ENCODE peak calls at places on chromosome 12, in four cellular contexts. A is mucosa of descending colon, Y is ascending aorta, S is tibial artery. C is an unnamed sample. For H3K4me1, the result is how much of the 10 kb centered on the place peaks cover.

GRCh38 chr12:124525455-124525854 is 42.0 kb downstream of the NCOR2 start:
- DNase-seq in A (no peak), Y (peak), S (no peak), C (no peak)

GRCh38 chr12:69987453-69988102 is 162.6 kb downstream of the MYRFL start:
- DNase-seq in A (peak), Y (peak), S (peak), C (no peak)

GRCh38 chr12:31003861-31004640 is 69.6 kb upstream of the DDX11 start:
- DNase-seq in A (no peak), Y (no peak), S (no peak), C (no peak)

GRCh38 chr12:98514984-98515367 is 414 bp upstream of the TMPO start:
- DNase-seq in A (no peak), Y (no peak), S (no peak), C (no peak)

GRCh38 chr12:112822056-112822455 is 30.5 kb downstream of the RPH3A start:
- DNase-seq in A (no peak), Y (no peak), S (no peak), C (no peak)

GRCh38 chr12:120914794-120915193 is 10.6 kb upstream of the SPPL3 start:
- DNase-seq in A (no peak), Y (no peak), S (no peak), C (no peak)

GRCh38 chr12:47236109-47236714 is 156.5 kb upstream of the AMIGO2 start:
- DNase-seq in A (no peak), Y (no peak), S (no peak), C (no peak)

GRCh38 chr12:124695861-124696260 is 128.4 kb upstream of the NCOR2 start:
- DNase-seq in A (no peak), Y (no peak), S (no peak), C (no peak)

GRCh38 chr12:749871-750270 is 2.5 kb upstream of the WNK1 start:
- DNase-seq in A (no peak), Y (no peak), S (no peak), C (no peak)

GRCh38 chr12:132783917-132784531 is 22.4 kb upstream of the ANKLE2 start:
- DNase-seq in A (peak), Y (no peak), S (peak), C (no peak)

GRCh38 chr12:84070311-84070710 is 842.3 kb downstream of the SLC6A15 start:
- DNase-seq in A (peak), Y (peak), S (peak), C (no peak)

GRCh38 chr12:89383235-89384049 is 31.1 kb upstream of the DUSP6 start:
- DNase-seq in A (no peak), Y (no peak), S (no peak), C (no peak)

GRCh38 chr12:5718073-5718472 is 227.0 kb downstream of the ANO2 start:
- DNase-seq in A (no peak), Y (no peak), S (no peak), C (no peak)

GRCh38 chr12:27178723-27179398 is 65.2 kb upstream of the STK38L start:
- DNase-seq in A (no peak), Y (no peak), S (no peak), C (no peak)

GRCh38 chr12:49967042-49967776 is 5.5 kb downstream of the AQP5 start:
- DNase-seq in A (peak), Y (peak), S (peak), C (peak)

GRCh38 chr12:93683410-93683809 is 6.2 kb downstream of the CRADD start:
- DNase-seq in A (no peak), Y (no peak), S (no peak), C (no peak)

GRCh38 chr12:106311139-106311538 is 8.6 kb downstream of the TCP11L2 start:
- DNase-seq in A (no peak), Y (no peak), S (no peak), C (no peak)

GRCh38 chr12:75599061-75599460 is 87.7 kb upstream of the KRR1 start:
- DNase-seq in A (no peak), Y (no peak), S (no peak), C (no peak)

GRCh38 chr12:67355428-67356385 is 86.5 kb downstream of the CAND1 start:
- DNase-seq in A (peak), Y (no peak), S (no peak), C (no peak)

GRCh38 chr12:3098436-3098835 is 21.3 kb downstream of the TSPAN9 start:
- DNase-seq in A (no peak), Y (no peak), S (no peak), C (no peak)

GRCh38 chr12:106682594-106683234 is 91.8 kb upstream of the RIC8B start:
- DNase-seq in A (peak), Y (no peak), S (no peak), C (no peak)

DNA sequence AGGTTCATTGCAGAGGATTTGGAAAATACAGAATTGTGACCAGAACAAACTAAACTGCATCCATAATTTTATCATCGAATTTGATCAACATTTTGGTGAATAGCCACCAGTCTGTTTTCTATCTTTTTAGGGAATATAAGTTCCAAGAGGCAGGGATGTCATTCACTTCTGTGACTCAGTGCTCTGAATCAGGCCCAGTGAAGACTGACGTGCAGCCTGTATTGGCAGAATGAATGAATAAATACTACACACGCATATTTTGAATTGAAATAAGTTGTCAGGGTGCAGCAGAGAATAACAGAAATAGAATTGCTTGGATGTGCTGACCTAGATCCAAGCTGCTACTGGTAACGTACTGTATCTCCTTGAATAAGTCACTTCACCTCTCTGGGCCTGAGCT is 1.3 kb upstream of the EMP1 start:
- DNase-seq in A (no peak), Y (no peak), S (no peak), C (no peak)
- H3K4me1 ChIP-seq in A (under half), Y (under half), S (under half), C (under half)

GRCh38 chr12:127145929-127146789 is 1120.8 kb upstream of the TMEM132C start:
- DNase-seq in A (peak), Y (peak), S (no peak), C (no peak)
- TF ChIP-seq CTCF in A (no peak), Y (no peak), S (no peak), C (no peak)

DNA sequence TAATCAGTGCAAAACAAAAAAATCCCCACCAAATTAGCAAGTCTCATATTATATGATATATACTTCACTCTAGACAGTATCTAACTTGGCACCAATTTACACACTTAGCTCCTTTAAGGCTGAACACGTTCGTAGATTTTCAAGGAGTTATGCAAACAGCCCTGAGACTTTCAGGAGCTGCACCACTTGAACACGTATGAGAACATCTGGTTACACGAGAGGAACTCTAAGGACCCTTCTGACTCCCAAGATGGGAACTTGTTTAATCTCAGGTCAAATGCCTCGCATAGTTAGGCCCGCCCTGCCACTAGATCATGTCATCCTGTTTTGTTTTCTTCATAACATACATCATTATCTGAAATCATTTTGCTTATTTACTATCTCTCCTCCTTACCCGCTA is 10.0 kb downstream of the SPRING1 start:
- DNase-seq in A (no peak), Y (no peak), S (no peak), C (no peak)
- H3K4me1 ChIP-seq in A (under half), Y (under half), S (under half), C (under half)

DNA sequence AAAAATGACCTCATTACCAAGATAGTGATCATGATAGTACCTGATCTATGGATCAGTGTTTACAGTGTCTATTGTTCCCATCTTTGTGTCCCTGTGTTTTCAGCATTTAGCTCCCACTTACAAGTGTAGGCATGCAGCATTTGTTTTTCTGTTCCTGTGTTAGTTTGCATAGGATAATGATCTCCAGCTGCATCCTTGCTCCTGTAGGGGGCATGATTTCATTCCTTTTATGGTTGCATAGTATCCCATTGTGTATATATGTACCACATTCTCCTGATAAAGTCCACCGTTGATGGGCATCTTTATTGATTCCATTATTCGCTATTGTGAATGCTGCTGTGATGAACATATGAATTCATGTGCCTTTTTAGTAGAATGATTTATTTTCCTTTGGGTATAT is 215.4 kb upstream of the NAV3 start:
- DNase-seq in A (no peak), Y (no peak), S (no peak), C (no peak)
- TF ChIP-seq CTCF in A (no peak), Y (no peak), S (no peak), C (no peak)

DNA sequence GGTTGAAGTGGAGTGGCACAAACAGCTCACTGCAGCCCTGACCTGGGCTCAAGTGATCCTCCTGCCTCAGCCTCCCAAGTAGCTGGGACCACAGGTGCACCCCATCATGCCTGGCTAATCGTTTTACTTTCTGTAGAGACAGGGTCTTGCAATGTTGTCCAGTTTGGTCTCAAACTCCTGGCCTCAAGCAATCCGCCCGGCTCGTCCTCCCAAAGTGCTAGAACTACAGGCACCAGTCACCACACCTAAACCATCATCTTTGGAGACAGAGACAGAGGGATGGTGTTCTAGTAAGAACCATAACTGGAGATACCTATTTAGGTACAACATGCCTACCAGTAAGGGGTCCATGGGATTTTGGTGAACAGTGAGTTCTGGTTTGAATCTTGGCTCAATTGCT is 2.5 kb upstream of the DDX23 start:
- DNase-seq in A (no peak), Y (no peak), S (no peak), C (no peak)
- H3K4me1 ChIP-seq in A (under half), Y (under half), S (under half), C (under half)

GRCh38 chr12:53025250-53025649 is 19.0 kb downstream of the EIF4B start:
- DNase-seq in A (no peak), Y (no peak), S (no peak), C (no peak)
- TF ChIP-seq CTCF in A (no peak), Y (no peak), S (no peak), C (no peak)